ENCODE peak calls at places on chromosomes 5 and 9, in six cellular contexts. One of them, this sample, is unnamed.
A peak's percentile ranks its signal among the peaks of the same experiment; 100 is the strongest.

GRCh38 chr9:14314424-14314928 is 535 bp upstream of the NFIB start:
- DNase-seq in NCI-H146: peak; percentile 97
- DNase-seq in left cardiac atrium: peak; percentile 79
- DNase-seq in heart left ventricle: peak; percentile 89
- DNase-seq in WTC11: peak; percentile 34
- DNase-seq in RPMI7951: peak; percentile 82
- DNase-seq in this sample: peak; percentile 73

GRCh38 chr5:55855509-55855908 is 4.4 kb downstream of the IL31RA start:
- DNase-seq in NCI-H146: no peak
- DNase-seq in WTC11: no peak
- DNase-seq in left cardiac atrium: no peak
- DNase-seq in RPMI7951: peak; percentile 58
- DNase-seq in heart left ventricle: no peak
- DNase-seq in this sample: no peak

GRCh38 chr9:38154501-38155421 is 85.7 kb upstream of the SHB start:
- DNase-seq in heart left ventricle: no peak
- DNase-seq in WTC11: no peak
- DNase-seq in RPMI7951: peak; percentile 53
- DNase-seq in NCI-H146: peak; percentile 87
- DNase-seq in left cardiac atrium: no peak
- DNase-seq in this sample: no peak

GRCh38 chr5:60368100-60368499 is 331.9 kb downstream of the DEPDC1B start:
- DNase-seq in RPMI7951: no peak
- DNase-seq in left cardiac atrium: no peak
- DNase-seq in NCI-H146: no peak
- DNase-seq in WTC11: no peak
- DNase-seq in heart left ventricle: no peak
- DNase-seq in this sample: no peak

GRCh38 chr5:88884435-88884877 is 1.5 kb upstream of the MEF2C start:
- DNase-seq in WTC11: no peak
- DNase-seq in left cardiac atrium: no peak
- DNase-seq in heart left ventricle: no peak
- DNase-seq in NCI-H146: peak; percentile 44
- DNase-seq in RPMI7951: peak; percentile 43
- DNase-seq in this sample: no peak

GRCh38 chr9:101711330-101711941 is 27.0 kb downstream of the GRIN3A start:
- DNase-seq in RPMI7951: no peak
- DNase-seq in left cardiac atrium: no peak
- DNase-seq in WTC11: peak; percentile 71
- DNase-seq in NCI-H146: no peak
- DNase-seq in heart left ventricle: no peak
- DNase-seq in this sample: no peak

GRCh38 chr9:20941177-20941690 is 90.2 kb downstream of the HACD4 start:
- DNase-seq in NCI-H146: peak; percentile 90
- DNase-seq in left cardiac atrium: peak; percentile 36
- DNase-seq in RPMI7951: peak; percentile 59
- DNase-seq in heart left ventricle: peak; percentile 34
- DNase-seq in WTC11: peak; percentile 61
- DNase-seq in this sample: peak; percentile 47

GRCh38 chr9:114677418-114677817 is 4.6 kb downstream of the TEX48 start:
- DNase-seq in RPMI7951: peak; percentile 98
- DNase-seq in left cardiac atrium: no peak
- DNase-seq in heart left ventricle: no peak
- DNase-seq in NCI-H146: no peak
- DNase-seq in WTC11: no peak
- DNase-seq in this sample: no peak

GRCh38 chr5:54905246-54905770 is 80.1 kb downstream of the ESM1 start:
- DNase-seq in left cardiac atrium: no peak
- DNase-seq in WTC11: no peak
- DNase-seq in RPMI7951: no peak
- DNase-seq in heart left ventricle: no peak
- DNase-seq in NCI-H146: no peak
- DNase-seq in this sample: no peak

GRCh38 chr9:85061969-85062368 is 392.4 kb downstream of the NTRK2 start:
- DNase-seq in NCI-H146: no peak
- DNase-seq in WTC11: no peak
- DNase-seq in left cardiac atrium: no peak
- DNase-seq in heart left ventricle: no peak
- DNase-seq in RPMI7951: no peak
- DNase-seq in this sample: no peak

GRCh38 chr5:110441035-110441434 is 285.4 kb downstream of the TMEM232 start:
- DNase-seq in left cardiac atrium: no peak
- DNase-seq in RPMI7951: peak; percentile 20
- DNase-seq in heart left ventricle: no peak
- DNase-seq in NCI-H146: no peak
- DNase-seq in WTC11: peak; percentile 28
- DNase-seq in this sample: no peak

GRCh38 chr5:93582677-93583524 is at the start of gene NR2F1:
- DNase-seq in RPMI7951: peak; percentile 98
- DNase-seq in NCI-H146: peak; percentile 99
- DNase-seq in left cardiac atrium: peak; percentile 84
- DNase-seq in heart left ventricle: no peak
- DNase-seq in WTC11: peak; percentile 61
- DNase-seq in this sample: no peak

GRCh38 chr5:75510417-75510835 is 1.0 kb downstream of the CERT1 start:
- DNase-seq in NCI-H146: no peak
- DNase-seq in left cardiac atrium: peak; percentile 65
- DNase-seq in RPMI7951: no peak
- DNase-seq in heart left ventricle: no peak
- DNase-seq in WTC11: no peak
- DNase-seq in this sample: no peak

This sample was measured in left ventricle myocardium superior.